ENCODE peak calls at places on chromosomes 7 and 10, in five cellular contexts. B, R, Q, H and U are unnamed samples.

GRCh38 chr7:157684596-157685429 is 348.0 kb downstream of the DNAJB6 start:
- DNase-seq in H (no peak), B (no peak), R (peak), Q (no peak), U (no peak)

GRCh38 chr7:90688826-90689225 is 92.7 kb downstream of the CDK14 start:
- DNase-seq in Q (no peak), H (no peak), B (no peak), R (no peak), U (no peak)

GRCh38 chr10:100043796-100044195 is 34.0 kb upstream of the DNMBP start:
- DNase-seq in Q (no peak), R (peak), B (no peak), H (peak), U (no peak)

GRCh38 chr7:46559194-46559576 is 638.1 kb upstream of the IGFBP3 start:
- DNase-seq in B (no peak), H (no peak), R (no peak), Q (no peak), U (no peak)

GRCh38 chr7:96675548-96675947 is 34.1 kb downstream of the SEM1 start:
- DNase-seq in R (no peak), Q (no peak), B (no peak), H (no peak), U (no peak)

GRCh38 chr10:69716711-69717560 is 84.8 kb upstream of the COL13A1 start:
- DNase-seq in H (no peak), B (no peak), Q (peak), R (no peak), U (no peak)

GRCh38 chr10:31961264-31961663 is 32.6 kb upstream of the ARHGAP12 start:
- DNase-seq in B (peak), H (no peak), Q (no peak), R (no peak), U (no peak)

GRCh38 chr7:142060936-142061335 is 50.6 kb upstream of the MGAM2 start:
- DNase-seq in Q (no peak), H (no peak), B (no peak), R (no peak), U (no peak)

GRCh38 chr10:78319371-78319770 is 285.7 kb downstream of the RPS24 start:
- DNase-seq in H (no peak), Q (no peak), B (no peak), R (no peak), U (no peak)

GRCh38 chr10:58017719-58018367 is 249.9 kb downstream of the IPMK start:
- DNase-seq in H (peak), B (no peak), Q (no peak), R (no peak), U (no peak)

GRCh38 chr10:33216661-33217427 is 117.6 kb downstream of the NRP1 start:
- DNase-seq in H (peak), Q (no peak), B (no peak), R (no peak), U (no peak)

GRCh38 chr10:88270871-88271713 is 312.0 kb downstream of the RNLS start:
- DNase-seq in R (no peak), Q (no peak), B (no peak), H (no peak), U (peak)

GRCh38 chr7:149595541-149595940 is 97.9 kb upstream of the ZNF746 start:
- DNase-seq in Q (no peak), R (no peak), B (no peak), H (no peak), U (no peak)

GRCh38 chr10:124697837-124698559 is 46.2 kb downstream of the FAM53B start:
- DNase-seq in H (no peak), B (no peak), Q (no peak), R (no peak), U (peak)

GRCh38 chr10:124347956-124348355 is 70.8 kb downstream of the OAT start:
- DNase-seq in B (no peak), Q (peak), R (no peak), H (no peak), U (no peak)

GRCh38 chr7:517848-518629 is 1.6 kb downstream of the PDGFA start:
- DNase-seq in Q (no peak), H (no peak), R (peak), B (no peak), U (no peak)

GRCh38 chr7:29398011-29398410 is 165.6 kb upstream of the PRR15 start:
- DNase-seq in Q (no peak), R (no peak), B (no peak), H (no peak), U (no peak)

GRCh38 chr7:30087371-30087770 is 47.4 kb upstream of the MTURN start:
- DNase-seq in H (no peak), Q (no peak), B (no peak), R (no peak), U (no peak)

GRCh38 chr10:67539312-67539711 is 156.7 kb downstream of the CTNNA3 start:
- DNase-seq in R (no peak), H (no peak), Q (no peak), B (no peak), U (no peak)

GRCh38 chr7:31874631-31875374 is 187.8 kb downstream of the PPP1R17 start:
- DNase-seq in B (no peak), H (no peak), R (no peak), Q (no peak), U (no peak)

GRCh38 chr10:78304091-78305045 is 270.7 kb downstream of the RPS24 start:
- DNase-seq in H (no peak), R (no peak), Q (peak), B (no peak), U (no peak)

GRCh38 chr10:24251547-24251946 is 42.6 kb downstream of the KIAA1217 start:
- DNase-seq in B (no peak), R (no peak), Q (no peak), H (no peak), U (no peak)

GRCh38 chr7:29375641-29376562 is 181.3 kb downstream of the CHN2 start:
- DNase-seq in Q (peak), R (no peak), B (no peak), H (peak), U (no peak)

GRCh38 chr10:62426086-62426485 is 51.9 kb downstream of the ZNF365 start:
- DNase-seq in B (no peak), R (no peak), H (peak), Q (no peak), U (no peak)

GRCh38 chr10:102629661-102630614 is 14.3 kb upstream of the TRIM8 start:
- DNase-seq in Q (peak), R (no peak), H (no peak), B (no peak), U (no peak)

GRCh38 chr7:83579740-83580139 is 69.2 kb downstream of the SEMA3E start:
- DNase-seq in Q (no peak), R (no peak), B (no peak), H (no peak), U (no peak)

GRCh38 chr7:103025341-103025740 is 49.3 kb downstream of the FBXL13 start:
- DNase-seq in R (no peak), B (no peak), Q (no peak), H (no peak), U (no peak)

GRCh38 chr10:113529575-113529974 is 23.3 kb upstream of the HABP2 start:
- DNase-seq in H (no peak), R (no peak), Q (no peak), B (no peak), U (no peak)

GRCh38 chr7:16420329-16420648 is 1.0 kb downstream of the CRPPA start:
- DNase-seq in B (no peak), Q (no peak), R (no peak), H (no peak), U (no peak)

GRCh38 chr7:135918134-135918533 is 59.0 kb downstream of the MTPN start:
- DNase-seq in H (no peak), B (no peak), Q (no peak), R (no peak), U (no peak)

GRCh38 chr10:100100651-100101525 is 19.2 kb upstream of the CPN1 start:
- DNase-seq in H (no peak), R (no peak), Q (no peak), B (no peak), U (no peak)

GRCh38 chr10:93893646-93894515 is at the start of gene SLC35G1:
- DNase-seq in R (no peak), H (no peak), B (peak), Q (peak), U (peak)

GRCh38 chr10:69025370-69025896 is 36.8 kb downstream of the KIFBP start:
- DNase-seq in H (no peak), Q (no peak), R (no peak), B (no peak), U (no peak)

GRCh38 chr7:100515072-100515532 is 23.9 kb upstream of the AGFG2 start:
- DNase-seq in R (no peak), H (no peak), Q (no peak), B (no peak), U (no peak)

GRCh38 chr7:77887567-77887966 is 89.0 kb downstream of the PHTF2 start:
- DNase-seq in H (peak), B (no peak), R (no peak), Q (no peak), U (no peak)

GRCh38 chr10:98511861-98512260 is 65.1 kb upstream of the HPS1 start:
- DNase-seq in B (no peak), Q (no peak), H (no peak), R (no peak), U (no peak)

GRCh38 chr10:11673346-11674330 is 62.2 kb upstream of the USP6NL start:
- DNase-seq in B (no peak), R (no peak), H (no peak), Q (no peak), U (no peak)

GRCh38 chr7:114986181-114986800 is 64.4 kb downstream of the MDFIC start:
- DNase-seq in R (no peak), H (peak), Q (no peak), B (no peak), U (no peak)
- TF ChIP-seq CTCF in R (no peak), H (peak), Q (peak), B (no peak), U (no peak)

GRCh38 chr10:3680186-3680585 is 104.8 kb downstream of the KLF6 start:
- DNase-seq in R (no peak), Q (no peak), B (no peak), H (no peak), U (no peak)

GRCh38 chr10:3683560-3683959 is 101.4 kb downstream of the KLF6 start:
- DNase-seq in H (no peak), Q (no peak), B (no peak), R (no peak), U (no peak)

GRCh38 chr10:3684891-3685290 is 100.1 kb downstream of the KLF6 start:
- DNase-seq in R (no peak), H (no peak), Q (no peak), B (no peak), U (no peak)

GRCh38 chr10:3682745-3683144 is 102.3 kb downstream of the KLF6 start:
- DNase-seq in Q (no peak), H (no peak), R (no peak), B (no peak), U (no peak)

DNA sequence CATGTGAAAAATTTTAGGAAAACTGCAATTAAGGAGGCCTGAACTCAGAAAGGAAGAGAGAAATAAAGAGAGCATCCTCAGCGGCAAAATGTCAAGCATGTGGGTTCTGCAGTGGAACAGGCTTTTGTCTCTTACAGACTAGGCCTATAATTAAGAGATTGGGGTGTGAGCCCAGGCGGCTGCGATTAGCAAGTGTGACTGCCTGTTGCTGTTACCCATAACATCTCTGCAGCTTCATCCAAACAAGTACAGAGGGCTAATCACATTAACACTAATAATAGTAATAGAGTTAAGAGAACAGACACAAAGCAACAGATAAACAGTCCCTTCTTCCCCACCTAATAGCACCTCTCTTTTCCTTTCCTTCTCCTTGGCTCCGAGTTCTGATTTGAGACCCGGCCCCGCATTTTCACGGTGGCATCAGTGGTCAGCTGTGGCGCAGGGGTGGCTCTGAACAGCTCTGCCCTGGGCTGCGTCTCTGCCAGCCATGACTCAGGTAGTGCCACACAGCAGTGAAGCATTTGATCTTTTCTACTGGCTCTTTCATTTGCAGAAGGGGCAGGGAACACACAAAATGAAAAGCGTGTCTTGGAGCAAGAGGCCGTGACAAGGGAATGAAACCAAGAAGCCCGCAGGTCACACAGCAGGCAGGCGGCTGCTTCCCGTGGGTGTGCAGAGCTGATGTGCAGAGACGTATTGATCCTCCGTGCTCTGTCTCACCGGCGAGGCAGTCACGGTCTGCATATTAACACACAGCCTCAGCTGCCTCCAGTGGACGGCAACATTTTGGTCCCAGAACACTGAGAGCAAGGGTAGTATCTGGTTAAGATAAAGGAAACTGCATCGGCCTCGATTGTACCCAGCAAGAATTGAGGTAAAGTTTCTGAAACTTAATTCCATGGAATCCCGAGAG is 103.1 kb downstream of the KLF6 start:
- DNase-seq in H (no peak), B (no peak), R (no peak), Q (no peak), U (no peak)
- TF ChIP-seq CTCF in H (no peak), B (no peak), R (no peak), Q (no peak), U (no peak)

GRCh38 chr7:106891545-106892410 is 26.7 kb downstream of the PIK3CG start:
- DNase-seq in R (no peak), Q (peak), H (no peak), B (no peak), U (no peak)
- TF ChIP-seq CTCF in R (no peak), Q (peak), H (no peak), B (no peak), U (no peak)

DNA sequence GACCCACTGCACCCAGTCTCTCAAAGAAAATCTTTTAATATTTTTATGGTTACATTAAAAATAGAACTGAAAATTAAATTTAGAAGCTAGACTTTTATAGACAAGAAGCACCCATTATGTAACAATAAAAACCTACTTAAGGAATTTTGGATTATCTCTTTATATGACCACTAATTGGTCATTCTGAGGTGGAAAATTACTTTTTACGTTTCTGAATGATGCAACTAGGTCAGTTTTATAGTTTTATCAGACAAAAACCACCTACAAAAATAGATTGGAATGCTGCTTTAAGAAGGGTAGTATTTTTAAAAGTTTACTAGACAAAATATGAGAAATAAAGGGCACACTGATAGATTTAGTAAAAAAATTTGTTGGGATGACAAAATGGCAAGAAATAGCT is 16.5 kb downstream of the SYPL1 start:
- DNase-seq in Q (no peak), H (no peak), B (no peak), R (no peak), U (no peak)
- TF ChIP-seq CTCF in Q (no peak), H (no peak), B (no peak), R (no peak), U (no peak)

DNA sequence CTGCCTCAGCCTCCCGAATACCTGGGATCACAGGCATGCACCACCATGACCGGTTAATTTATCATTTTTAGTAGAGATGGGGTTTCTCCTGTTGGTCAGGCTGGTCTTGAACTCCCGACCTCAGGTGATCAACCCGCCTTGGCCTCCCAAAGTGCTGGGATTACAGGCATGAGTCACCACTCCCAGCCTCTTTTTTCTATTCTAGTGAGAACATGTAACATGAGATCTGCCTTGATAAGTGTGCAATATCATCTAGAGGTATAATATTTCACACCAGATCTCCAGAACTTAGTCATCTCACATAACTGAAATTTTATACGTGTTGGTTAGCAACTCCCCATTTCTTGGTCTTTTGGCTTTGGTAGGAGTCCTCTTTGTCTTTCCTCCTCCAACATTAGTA is 656.9 kb downstream of the CNTNAP2 start:
- DNase-seq in R (no peak), Q (no peak), B (no peak), H (no peak), U (no peak)
- TF ChIP-seq CTCF in R (no peak), Q (no peak), B (no peak), H (no peak), U (no peak)

GRCh38 chr10:14905890-14906289 is 27.2 kb downstream of the SUV39H2 start:
- DNase-seq in B (no peak), H (no peak), Q (no peak), R (no peak), U (no peak)

GRCh38 chr10:14909101-14909500 is 30.4 kb downstream of the SUV39H2 start:
- DNase-seq in B (no peak), Q (no peak), R (no peak), H (no peak), U (no peak)

GRCh38 chr10:14906765-14907164 is 28.1 kb downstream of the SUV39H2 start:
- DNase-seq in R (no peak), Q (no peak), H (no peak), B (no peak), U (no peak)

GRCh38 chr10:14904864-14905263 is 26.2 kb downstream of the SUV39H2 start:
- DNase-seq in Q (no peak), B (no peak), H (no peak), R (no peak), U (no peak)

DNA sequence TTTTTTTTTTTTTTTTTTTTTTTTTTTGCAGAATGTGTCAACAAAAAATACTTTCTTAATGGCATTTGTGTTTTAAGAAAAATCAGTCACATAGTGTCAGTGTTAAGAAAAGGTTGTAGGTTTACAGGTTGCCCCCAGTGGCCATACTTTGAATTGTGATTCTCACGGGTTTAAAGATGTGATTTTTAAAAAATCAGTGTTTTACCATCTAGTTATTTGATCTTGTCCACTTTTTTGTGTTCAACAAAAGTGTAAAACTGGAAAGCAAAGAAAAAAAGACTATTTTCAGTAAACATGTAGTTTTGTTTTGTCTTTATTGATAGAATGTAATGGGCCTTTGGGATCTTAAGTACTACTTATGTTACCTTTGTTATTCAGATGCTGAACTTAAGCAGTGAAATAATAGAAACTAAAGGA is 25.7 kb downstream of the SUV39H2 start:
- DNase-seq in Q (no peak), B (no peak), H (no peak), R (no peak), U (no peak)
- TF ChIP-seq CTCF in Q (peak), B (no peak), H (peak), R (peak), U (peak)

DNA sequence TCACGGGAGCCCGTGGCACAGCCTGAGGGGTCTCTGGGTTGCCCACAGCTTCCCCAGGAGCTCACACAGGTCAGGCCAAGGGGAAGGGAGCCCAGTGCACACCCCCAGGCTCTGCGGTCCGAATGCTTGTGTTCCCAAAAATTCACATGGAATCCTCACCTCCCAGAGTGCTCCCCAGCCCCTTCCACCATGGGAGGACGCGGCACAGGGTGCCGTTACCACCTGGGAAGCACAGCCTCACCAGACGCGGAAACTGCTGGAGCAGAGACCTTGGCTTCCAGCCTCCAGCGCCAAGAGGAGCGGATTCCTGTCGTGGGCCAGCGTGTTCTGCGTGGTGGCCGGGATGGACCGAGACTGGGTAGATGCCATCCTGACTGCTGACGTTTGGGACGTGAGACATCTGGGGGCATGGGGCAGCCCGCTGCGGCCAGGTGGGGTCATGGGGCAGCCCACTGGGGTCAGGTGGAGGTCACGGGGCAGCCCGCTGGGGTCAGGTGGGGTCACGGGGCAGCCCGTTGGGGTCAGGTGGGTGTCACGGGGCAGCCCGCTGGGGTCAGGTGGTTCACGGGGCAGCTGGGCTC is 149.4 kb downstream of the WDR37 start:
- DNase-seq in B (no peak), Q (peak), R (no peak), H (no peak), U (no peak)
- TF ChIP-seq CTCF in B (no peak), Q (no peak), R (no peak), H (no peak), U (no peak)

GRCh38 chr7:2171855-2172254 is 60.9 kb downstream of the MAD1L1 start:
- DNase-seq in Q (no peak), R (no peak), B (no peak), H (no peak), U (no peak)

GRCh38 chr7:2172311-2173183 is 60.2 kb downstream of the MAD1L1 start:
- DNase-seq in H (no peak), B (no peak), R (no peak), Q (peak), U (no peak)

GRCh38 chr7:2175514-2175913 is 57.2 kb downstream of the MAD1L1 start:
- DNase-seq in H (peak), B (peak), R (no peak), Q (no peak), U (no peak)

GRCh38 chr7:2173184-2173827 is 59.4 kb downstream of the MAD1L1 start:
- DNase-seq in H (no peak), Q (no peak), R (no peak), B (no peak), U (no peak)

GRCh38 chr7:2175091-2175490 is 57.7 kb downstream of the MAD1L1 start:
- DNase-seq in H (no peak), B (no peak), R (no peak), Q (no peak), U (no peak)
- TF ChIP-seq CTCF in H (no peak), B (no peak), R (no peak), Q (no peak), U (no peak)

GRCh38 chr7:44964831-44965440 is 13.9 kb downstream of the MYO1G start:
- DNase-seq in R (no peak), H (no peak), B (no peak), Q (no peak), U (no peak)
- TF ChIP-seq CTCF in R (no peak), H (no peak), B (no peak), Q (no peak), U (no peak)

GRCh38 chr7:146172112-146172511 is 55.5 kb downstream of the CNTNAP2 start:
- DNase-seq in R (no peak), H (no peak), B (no peak), Q (no peak), U (no peak)
- TF ChIP-seq CTCF in R (no peak), H (no peak), B (no peak), Q (peak), U (no peak)